ENCODE peak calls at places on chromosomes 4 and X, in seven cellular contexts. X, N, V, C, Q, K and O are unnamed samples.

GRCh38 chr4:89541998-89542397 is 234.4 kb upstream of the GPRIN3 start:
- DNase-seq in Q (no peak), N (no peak), X (no peak), K (no peak), C (no peak), V (no peak), O (no peak)

GRCh38 chrX:13837290-13837745 is 20.4 kb upstream of the GPM6B start:
- DNase-seq in C (peak; percentile 20), N (no peak), K (no peak), X (no peak), Q (no peak), V (no peak), O (no peak)

GRCh38 chr4:184961693-184962092 is 56.6 kb upstream of the HELT start:
- DNase-seq in N (no peak), V (no peak), K (no peak), X (no peak), C (no peak), Q (no peak), O (peak; percentile 64)

GRCh38 chr4:107825072-107825789 is 499 bp downstream of the SGMS2 start:
- DNase-seq in X (peak; percentile 25), C (peak; percentile 56), K (peak; percentile 44), N (no peak), V (peak; percentile 58), Q (peak; percentile 37), O (peak; percentile 61)

GRCh38 chr4:107737470-107737869 is 17.4 kb upstream of the PAPSS1 start:
- DNase-seq in V (no peak), N (no peak), Q (no peak), C (no peak), K (no peak), X (no peak), O (no peak)

GRCh38 chr4:152045397-152045780 is 284.6 kb upstream of the GATB start:
- DNase-seq in Q (no peak), N (no peak), K (no peak), C (no peak), X (no peak), V (no peak), O (no peak)

GRCh38 chrX:115561605-115562491 is 874 bp downstream of the PLS3 start:
- DNase-seq in K (peak; percentile 10), N (no peak), C (peak; percentile 34), X (peak; percentile 14), V (peak; percentile 39), Q (peak; percentile 45), O (peak; percentile 29)

GRCh38 chrX:40853816-40854123 is 118.4 kb upstream of the MED14 start:
- DNase-seq in Q (no peak), V (no peak), N (no peak), X (no peak), K (no peak), C (no peak), O (no peak)

GRCh38 chr4:105822061-105822460 is 73.2 kb upstream of the NPNT start:
- DNase-seq in V (no peak), Q (no peak), K (no peak), C (no peak), N (no peak), X (no peak), O (no peak)

GRCh38 chr4:82833696-82834313 is 35.2 kb upstream of the SCD5 start:
- DNase-seq in V (no peak), C (peak; percentile 86), K (no peak), N (no peak), Q (peak; percentile 33), X (no peak), O (peak; percentile 25)

GRCh38 chrX:85004255-85004654 is 578 bp downstream of the APOOL start:
- DNase-seq in Q (peak; percentile 13), N (no peak), K (peak; percentile 4), X (no peak), C (peak; percentile 40), V (no peak), O (no peak)

GRCh38 chrX:29617276-29617675 is 598.1 kb upstream of the MAGEB2 start:
- DNase-seq in K (no peak), Q (no peak), X (no peak), N (no peak), V (no peak), C (peak; percentile 73), O (no peak)

GRCh38 chrX:24426340-24426913 is 38.7 kb upstream of the PDK3 start:
- DNase-seq in V (no peak), Q (peak; percentile 2), C (peak; percentile 27), X (no peak), N (peak; percentile 23), K (peak; percentile 21), O (no peak)

GRCh38 chrX:22141061-22141460 is 108.9 kb downstream of the PHEX start:
- DNase-seq in N (no peak), C (peak; percentile 21), Q (no peak), K (no peak), V (no peak), X (no peak), O (no peak)

GRCh38 chrX:22135994-22136684 is 104.0 kb downstream of the PHEX start:
- DNase-seq in K (peak; percentile 25), N (peak; percentile 31), Q (peak; percentile 73), X (peak; percentile 67), V (peak; percentile 33), C (peak; percentile 79), O (no peak)

GRCh38 chrX:22135171-22135711 is 103.1 kb downstream of the PHEX start:
- DNase-seq in N (no peak), C (peak; percentile 78), Q (peak; percentile 37), K (peak; percentile 36), V (no peak), X (no peak), O (no peak)

GRCh38 chrX:22134681-22135080 is 102.6 kb downstream of the PHEX start:
- DNase-seq in Q (peak; percentile 48), V (no peak), K (peak; percentile 11), N (no peak), C (peak; percentile 83), X (no peak), O (no peak)

DNA sequence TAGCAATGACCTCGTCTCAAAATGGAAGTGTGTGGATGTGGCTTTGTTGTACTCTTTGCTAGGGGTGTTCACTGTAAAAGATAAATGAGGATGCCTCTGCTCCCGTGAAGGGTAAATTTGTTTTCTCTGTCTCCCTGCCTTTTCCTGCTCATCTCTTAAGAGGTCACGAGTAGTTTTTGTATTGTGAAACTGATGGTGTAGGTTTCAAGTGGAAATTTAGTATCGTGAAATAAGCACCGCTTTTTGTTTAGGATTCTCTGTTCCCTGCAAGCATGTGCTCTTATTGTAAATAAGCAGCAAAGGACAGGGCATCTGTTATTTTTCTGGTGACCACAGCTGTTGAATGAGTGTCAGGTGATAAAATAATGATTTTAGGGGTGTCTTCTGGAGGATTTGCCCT is 104.6 kb downstream of the PHEX start:
- DNase-seq in N (no peak), X (no peak), Q (no peak), V (no peak), C (peak; percentile 25), K (no peak), O (no peak)
- H3K4me3 ChIP-seq in N (no peak overlapping the region), X (no peak overlapping the region), Q (no peak overlapping the region), V (no peak overlapping the region), C (no peak overlapping the region), K (no peak overlapping the region), O (no peak overlapping the region)

DNA sequence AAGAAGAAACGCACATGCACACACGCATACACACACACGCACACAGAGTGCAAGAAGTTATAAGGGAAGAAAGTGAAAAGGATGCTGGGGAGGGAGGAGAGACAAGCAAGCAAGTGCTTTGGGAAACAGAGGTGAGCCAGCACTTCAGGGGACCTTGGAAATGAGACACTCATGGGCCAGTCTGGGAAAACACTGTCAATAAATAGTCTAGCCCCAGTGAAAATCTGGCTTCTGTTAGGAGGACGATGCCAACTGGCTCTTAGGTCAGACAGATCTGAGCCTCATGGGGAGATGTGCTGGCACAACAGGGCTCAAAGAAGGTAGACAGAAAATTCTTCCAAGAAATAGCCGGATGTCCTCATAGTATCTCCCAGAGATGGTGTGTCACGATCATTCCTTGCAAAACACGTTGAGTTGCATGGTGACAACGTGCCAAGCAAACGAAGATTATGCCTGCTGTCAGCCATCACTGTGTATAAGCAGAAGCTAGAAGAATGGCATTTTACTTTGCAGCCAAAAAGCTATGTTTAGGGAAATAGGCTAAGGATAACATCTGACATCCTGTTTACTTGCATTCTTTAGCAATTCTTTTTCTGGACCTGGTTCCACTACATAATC is 557 bp upstream of the ARHGEF6 start:
- DNase-seq in X (no peak), V (no peak), N (no peak), C (peak; percentile 22), Q (no peak), K (peak; percentile 4), O (no peak)
- H3K4me3 ChIP-seq in X (peak overlapping the region; percentile 15), V (no peak overlapping the region), N (peak overlapping the region; percentile 77), C (no peak overlapping the region), Q (no peak overlapping the region), K (no peak overlapping the region), O (no peak overlapping the region)

DNA sequence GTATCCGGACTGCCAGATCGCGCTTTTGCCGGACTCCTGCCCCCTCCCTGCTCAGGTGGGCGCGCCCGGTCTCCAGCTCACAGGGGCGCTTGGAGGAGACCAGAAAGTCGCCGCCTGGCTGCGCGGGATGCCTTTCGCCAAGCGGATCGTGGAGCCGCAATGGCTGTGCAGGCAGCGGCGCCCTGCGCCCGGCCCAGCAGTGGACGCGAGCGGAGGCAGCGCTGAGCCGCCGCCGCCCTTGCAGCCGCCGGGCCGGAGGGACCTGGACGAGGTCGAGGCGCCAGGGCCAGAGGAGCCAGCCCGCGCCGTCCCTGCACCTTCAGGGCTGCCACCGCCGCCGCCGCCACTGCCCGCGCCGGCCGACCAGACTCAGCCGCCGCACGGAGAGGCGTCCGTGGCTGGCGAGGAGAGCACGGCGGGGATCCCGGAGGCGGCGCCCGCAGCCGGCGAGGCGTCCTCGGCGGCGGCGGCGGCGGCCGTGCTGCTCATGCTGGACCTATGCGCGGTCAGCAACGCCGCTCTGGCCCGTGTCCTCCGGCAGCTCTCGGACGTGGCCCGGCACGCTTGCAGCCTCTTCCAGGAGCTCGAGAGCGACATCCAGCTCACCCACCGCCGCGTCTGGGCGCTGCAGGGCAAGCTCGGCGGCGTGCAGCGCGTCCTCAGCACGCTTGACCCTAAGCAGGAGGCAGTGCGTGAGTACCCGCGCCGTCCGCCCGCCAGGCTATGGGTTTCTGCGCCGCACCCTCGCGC is 806 bp downstream of the NHS start:
- DNase-seq in C (peak; percentile 20), K (no peak), Q (peak; percentile 48), N (no peak), V (peak; percentile 14), X (no peak), O (no peak)
- H3K4me3 ChIP-seq in C (peak overlapping the region; percentile 53), K (peak overlapping the region; percentile 38), Q (peak overlapping the region; percentile 93), N (no peak overlapping the region), V (no peak overlapping the region), X (peak overlapping the region; percentile 47), O (peak overlapping the region; percentile 39)

GRCh38 chr4:3706565-3707422 is 59.4 kb upstream of the ADRA2C start:
- DNase-seq in C (no peak), V (no peak), K (no peak), Q (no peak), N (no peak), X (no peak), O (no peak)
- H3K4me3 ChIP-seq in C (no peak overlapping the region), V (no peak overlapping the region), K (no peak overlapping the region), Q (no peak overlapping the region), N (no peak overlapping the region), X (no peak overlapping the region), O (no peak overlapping the region)

GRCh38 chr4:42646013-42646784 is 10.7 kb downstream of the ATP8A1 start:
- DNase-seq in C (no peak), Q (no peak), X (no peak), V (no peak), K (no peak), N (no peak), O (no peak)
- H3K4me3 ChIP-seq in C (no peak overlapping the region), Q (no peak overlapping the region), X (no peak overlapping the region), V (no peak overlapping the region), K (no peak overlapping the region), N (no peak overlapping the region), O (no peak overlapping the region)